ENCODE peak calls at places on chromosome 12, in eight cellular contexts. One of them, this sample, is unnamed.
A peak's percentile ranks its signal among the peaks of the same experiment; 100 is the strongest.

GRCh38 chr12:1839956-1840550 is 19.7 kb downstream of the LRTM2 start:
- DNase-seq in endothelial cell of umbilical vein: no peak
- DNase-seq in GM23248: no peak
- DNase-seq in neural crest cell: no peak
- DNase-seq in dermis blood vessel endothelial cell: no peak
- DNase-seq in NCI-H2029 treated with DMSO at 0.1 percent for 48 hours: no peak
- DNase-seq in GM20000: no peak
- DNase-seq in left colon: no peak
- DNase-seq in this sample: no peak

GRCh38 chr12:54217774-54218221 is 29.0 kb upstream of the SMUG1 start:
- DNase-seq in endothelial cell of umbilical vein: no peak
- DNase-seq in GM23248: peak; percentile 50
- DNase-seq in neural crest cell: peak; percentile 58
- DNase-seq in dermis blood vessel endothelial cell: peak; percentile 12
- DNase-seq in NCI-H2029 treated with DMSO at 0.1 percent for 48 hours: no peak
- DNase-seq in GM20000: peak; percentile 43
- DNase-seq in left colon: peak; percentile 54
- DNase-seq in this sample: peak; percentile 78

GRCh38 chr12:6824962-6825381 is 3.2 kb upstream of the P3H3 start:
- DNase-seq in endothelial cell of umbilical vein: no peak
- DNase-seq in GM23248: peak; percentile 75
- DNase-seq in neural crest cell: no peak
- DNase-seq in dermis blood vessel endothelial cell: peak; percentile 36
- DNase-seq in NCI-H2029 treated with DMSO at 0.1 percent for 48 hours: no peak
- DNase-seq in GM20000: no peak
- DNase-seq in left colon: no peak
- DNase-seq in this sample: no peak

GRCh38 chr12:106953352-106954260 is 2.1 kb upstream of the TMEM263 start:
- DNase-seq in endothelial cell of umbilical vein: peak; percentile 10
- DNase-seq in GM23248: no peak
- DNase-seq in neural crest cell: no peak
- DNase-seq in dermis blood vessel endothelial cell: no peak
- DNase-seq in NCI-H2029 treated with DMSO at 0.1 percent for 48 hours: no peak
- DNase-seq in GM20000: no peak
- DNase-seq in left colon: no peak
- DNase-seq in this sample: no peak

GRCh38 chr12:119841433-119842210 is 35.5 kb downstream of the CIT start:
- DNase-seq in endothelial cell of umbilical vein: peak; percentile 5
- DNase-seq in GM23248: peak; percentile 13
- DNase-seq in neural crest cell: no peak
- DNase-seq in dermis blood vessel endothelial cell: peak; percentile 65
- DNase-seq in NCI-H2029 treated with DMSO at 0.1 percent for 48 hours: no peak
- DNase-seq in GM20000: no peak
- DNase-seq in left colon: no peak
- DNase-seq in this sample: no peak

GRCh38 chr12:23548742-23549141 is 400.7 kb downstream of the SOX5 start:
- DNase-seq in endothelial cell of umbilical vein: no peak
- DNase-seq in GM23248: no peak
- DNase-seq in neural crest cell: no peak
- DNase-seq in dermis blood vessel endothelial cell: no peak
- DNase-seq in NCI-H2029 treated with DMSO at 0.1 percent for 48 hours: no peak
- DNase-seq in GM20000: no peak
- DNase-seq in left colon: no peak
- DNase-seq in this sample: no peak

GRCh38 chr12:97075583-97076268 is 168.7 kb downstream of the NEDD1 start:
- DNase-seq in endothelial cell of umbilical vein: peak; percentile 81
- DNase-seq in GM23248: no peak
- DNase-seq in neural crest cell: no peak
- DNase-seq in dermis blood vessel endothelial cell: peak; percentile 33
- DNase-seq in NCI-H2029 treated with DMSO at 0.1 percent for 48 hours: no peak
- DNase-seq in GM20000: no peak
- DNase-seq in left colon: no peak
- DNase-seq in this sample: no peak

GRCh38 chr12:19382111-19382526 is 57.2 kb upstream of the AEBP2 start:
- DNase-seq in endothelial cell of umbilical vein: peak; percentile 65
- DNase-seq in GM23248: peak; percentile 82
- DNase-seq in neural crest cell: no peak
- DNase-seq in dermis blood vessel endothelial cell: peak; percentile 74
- DNase-seq in NCI-H2029 treated with DMSO at 0.1 percent for 48 hours: no peak
- DNase-seq in GM20000: peak; percentile 65
- DNase-seq in left colon: no peak
- DNase-seq in this sample: no peak

GRCh38 chr12:6960291-6961277 is 9.4 kb downstream of the PTPN6 start:
- DNase-seq in endothelial cell of umbilical vein: no peak
- DNase-seq in GM23248: peak; percentile 51
- DNase-seq in neural crest cell: no peak
- DNase-seq in dermis blood vessel endothelial cell: no peak
- DNase-seq in NCI-H2029 treated with DMSO at 0.1 percent for 48 hours: no peak
- DNase-seq in GM20000: peak; percentile 62
- DNase-seq in left colon: peak; percentile 45
- DNase-seq in this sample: no peak

GRCh38 chr12:93186131-93186530 is 191.6 kb upstream of the NUDT4 start:
- DNase-seq in endothelial cell of umbilical vein: no peak
- DNase-seq in GM23248: peak; percentile 71
- DNase-seq in neural crest cell: no peak
- DNase-seq in dermis blood vessel endothelial cell: no peak
- DNase-seq in NCI-H2029 treated with DMSO at 0.1 percent for 48 hours: no peak
- DNase-seq in GM20000: no peak
- DNase-seq in left colon: no peak
- DNase-seq in this sample: no peak

GRCh38 chr12:27331927-27332324 is 710 bp upstream of the BMAL2 start:
- DNase-seq in endothelial cell of umbilical vein: peak; percentile 44
- DNase-seq in GM23248: peak; percentile 46
- DNase-seq in neural crest cell: no peak
- DNase-seq in dermis blood vessel endothelial cell: peak; percentile 27
- DNase-seq in NCI-H2029 treated with DMSO at 0.1 percent for 48 hours: no peak
- DNase-seq in GM20000: no peak
- DNase-seq in left colon: no peak
- DNase-seq in this sample: no peak

GRCh38 chr12:1559729-1560128 is 34.7 kb downstream of the FBXL14 start:
- DNase-seq in endothelial cell of umbilical vein: no peak
- DNase-seq in GM23248: no peak
- DNase-seq in neural crest cell: no peak
- DNase-seq in dermis blood vessel endothelial cell: no peak
- DNase-seq in NCI-H2029 treated with DMSO at 0.1 percent for 48 hours: peak; percentile 75
- DNase-seq in GM20000: no peak
- DNase-seq in left colon: no peak
- DNase-seq in this sample: no peak

GRCh38 chr12:67720383-67720856 is 71.9 kb downstream of the DYRK2 start:
- DNase-seq in endothelial cell of umbilical vein: no peak
- DNase-seq in GM23248: peak; percentile 35
- DNase-seq in neural crest cell: no peak
- DNase-seq in dermis blood vessel endothelial cell: no peak
- DNase-seq in NCI-H2029 treated with DMSO at 0.1 percent for 48 hours: peak; percentile 19
- DNase-seq in GM20000: no peak
- DNase-seq in left colon: no peak
- DNase-seq in this sample: no peak

GRCh38 chr12:124542021-124542941 is 25.1 kb downstream of the NCOR2 start:
- DNase-seq in endothelial cell of umbilical vein: no peak
- DNase-seq in GM23248: peak; percentile 55
- DNase-seq in neural crest cell: no peak
- DNase-seq in dermis blood vessel endothelial cell: no peak
- DNase-seq in NCI-H2029 treated with DMSO at 0.1 percent for 48 hours: no peak
- DNase-seq in GM20000: no peak
- DNase-seq in left colon: no peak
- DNase-seq in this sample: no peak

GRCh38 chr12:113006641-113007040 is 28.3 kb downstream of the OAS2 start:
- DNase-seq in endothelial cell of umbilical vein: no peak
- DNase-seq in GM23248: no peak
- DNase-seq in neural crest cell: no peak
- DNase-seq in dermis blood vessel endothelial cell: no peak
- DNase-seq in NCI-H2029 treated with DMSO at 0.1 percent for 48 hours: no peak
- DNase-seq in GM20000: no peak
- DNase-seq in left colon: no peak
- DNase-seq in this sample: no peak

GRCh38 chr12:96448287-96448686 is 41.1 kb upstream of the CFAP54 start:
- DNase-seq in endothelial cell of umbilical vein: peak; percentile 89
- DNase-seq in GM23248: peak; percentile 46
- DNase-seq in neural crest cell: no peak
- DNase-seq in dermis blood vessel endothelial cell: peak; percentile 92
- DNase-seq in NCI-H2029 treated with DMSO at 0.1 percent for 48 hours: no peak
- DNase-seq in GM20000: no peak
- DNase-seq in left colon: no peak
- DNase-seq in this sample: no peak

GRCh38 chr12:79233341-79233761 is 368.8 kb downstream of the SYT1 start:
- DNase-seq in endothelial cell of umbilical vein: peak; percentile 2
- DNase-seq in GM23248: no peak
- DNase-seq in neural crest cell: no peak
- DNase-seq in dermis blood vessel endothelial cell: peak; percentile 33
- DNase-seq in NCI-H2029 treated with DMSO at 0.1 percent for 48 hours: peak; percentile 95
- DNase-seq in GM20000: peak; percentile 4
- DNase-seq in left colon: no peak
- DNase-seq in this sample: no peak

GRCh38 chr12:103172447-103173112 is 215.1 kb downstream of the ASCL1 start:
- DNase-seq in endothelial cell of umbilical vein: no peak
- DNase-seq in GM23248: no peak
- DNase-seq in neural crest cell: no peak
- DNase-seq in dermis blood vessel endothelial cell: no peak
- DNase-seq in NCI-H2029 treated with DMSO at 0.1 percent for 48 hours: no peak
- DNase-seq in GM20000: no peak
- DNase-seq in left colon: no peak
- DNase-seq in this sample: no peak

GRCh38 chr12:90305379-90305778 is 596.7 kb upstream of the ATP2B1 start:
- DNase-seq in endothelial cell of umbilical vein: no peak
- DNase-seq in GM23248: no peak
- DNase-seq in neural crest cell: no peak
- DNase-seq in dermis blood vessel endothelial cell: no peak
- DNase-seq in NCI-H2029 treated with DMSO at 0.1 percent for 48 hours: no peak
- DNase-seq in GM20000: no peak
- DNase-seq in left colon: no peak
- DNase-seq in this sample: no peak

GRCh38 chr12:1203735-1204019 is 212.7 kb downstream of the ERC1 start:
- DNase-seq in endothelial cell of umbilical vein: peak; percentile 33
- DNase-seq in GM23248: no peak
- DNase-seq in neural crest cell: no peak
- DNase-seq in dermis blood vessel endothelial cell: no peak
- DNase-seq in NCI-H2029 treated with DMSO at 0.1 percent for 48 hours: no peak
- DNase-seq in GM20000: no peak
- DNase-seq in left colon: no peak
- DNase-seq in this sample: no peak

GRCh38 chr12:57214398-57214781 is 2.2 kb upstream of the NXPH4 start:
- DNase-seq in endothelial cell of umbilical vein: peak; percentile 49
- DNase-seq in GM23248: peak; percentile 75
- DNase-seq in neural crest cell: peak; percentile 71
- DNase-seq in dermis blood vessel endothelial cell: peak; percentile 75
- DNase-seq in NCI-H2029 treated with DMSO at 0.1 percent for 48 hours: peak; percentile 65
- DNase-seq in GM20000: peak; percentile 86
- DNase-seq in left colon: peak; percentile 73
- DNase-seq in this sample: peak; percentile 81

GRCh38 chr12:95533985-95534384 is 17.3 kb downstream of the USP44 start:
- DNase-seq in endothelial cell of umbilical vein: no peak
- DNase-seq in GM23248: no peak
- DNase-seq in neural crest cell: no peak
- DNase-seq in dermis blood vessel endothelial cell: peak; percentile 2
- DNase-seq in NCI-H2029 treated with DMSO at 0.1 percent for 48 hours: no peak
- DNase-seq in GM20000: no peak
- DNase-seq in left colon: no peak
- DNase-seq in this sample: no peak

GRCh38 chr12:96048392-96048969 is 13.1 kb upstream of the LTA4H start:
- DNase-seq in endothelial cell of umbilical vein: peak; percentile 82
- DNase-seq in GM23248: no peak
- DNase-seq in neural crest cell: no peak
- DNase-seq in dermis blood vessel endothelial cell: peak; percentile 29
- DNase-seq in NCI-H2029 treated with DMSO at 0.1 percent for 48 hours: peak; percentile 79
- DNase-seq in GM20000: no peak
- DNase-seq in left colon: no peak
- DNase-seq in this sample: no peak

GRCh38 chr12:132774159-132774558 is 12.5 kb upstream of the ANKLE2 start:
- DNase-seq in endothelial cell of umbilical vein: no peak
- DNase-seq in GM23248: no peak
- DNase-seq in neural crest cell: no peak
- DNase-seq in dermis blood vessel endothelial cell: no peak
- DNase-seq in NCI-H2029 treated with DMSO at 0.1 percent for 48 hours: no peak
- DNase-seq in GM20000: no peak
- DNase-seq in left colon: no peak
- DNase-seq in this sample: no peak

GRCh38 chr12:121816925-121817647 is 13.3 kb downstream of the SETD1B start:
- DNase-seq in endothelial cell of umbilical vein: no peak
- DNase-seq in GM23248: no peak
- DNase-seq in neural crest cell: no peak
- DNase-seq in dermis blood vessel endothelial cell: no peak
- DNase-seq in NCI-H2029 treated with DMSO at 0.1 percent for 48 hours: no peak
- DNase-seq in GM20000: no peak
- DNase-seq in left colon: no peak
- DNase-seq in this sample: no peak

GRCh38 chr12:89140141-89140540 is 212.2 kb downstream of the DUSP6 start:
- DNase-seq in endothelial cell of umbilical vein: no peak
- DNase-seq in GM23248: no peak
- DNase-seq in neural crest cell: no peak
- DNase-seq in dermis blood vessel endothelial cell: no peak
- DNase-seq in NCI-H2029 treated with DMSO at 0.1 percent for 48 hours: no peak
- DNase-seq in GM20000: no peak
- DNase-seq in left colon: no peak
- DNase-seq in this sample: no peak

GRCh38 chr12:6263931-6264330 is 46.6 kb upstream of the PLEKHG6 start:
- DNase-seq in endothelial cell of umbilical vein: no peak
- DNase-seq in GM23248: no peak
- DNase-seq in neural crest cell: no peak
- DNase-seq in dermis blood vessel endothelial cell: no peak
- DNase-seq in NCI-H2029 treated with DMSO at 0.1 percent for 48 hours: peak; percentile 90
- DNase-seq in GM20000: no peak
- DNase-seq in left colon: no peak
- DNase-seq in this sample: no peak

GRCh38 chr12:70154087-70154486 is 89.1 kb upstream of the CNOT2 start:
- DNase-seq in endothelial cell of umbilical vein: no peak
- DNase-seq in GM23248: peak; percentile 26
- DNase-seq in neural crest cell: no peak
- DNase-seq in dermis blood vessel endothelial cell: no peak
- DNase-seq in NCI-H2029 treated with DMSO at 0.1 percent for 48 hours: no peak
- DNase-seq in GM20000: no peak
- DNase-seq in left colon: no peak
- DNase-seq in this sample: no peak

GRCh38 chr12:94114166-94114565 is 34.2 kb upstream of the PLXNC1 start:
- DNase-seq in endothelial cell of umbilical vein: no peak
- DNase-seq in GM23248: no peak
- DNase-seq in neural crest cell: no peak
- DNase-seq in dermis blood vessel endothelial cell: no peak
- DNase-seq in NCI-H2029 treated with DMSO at 0.1 percent for 48 hours: no peak
- DNase-seq in GM20000: no peak
- DNase-seq in left colon: no peak
- DNase-seq in this sample: no peak

GRCh38 chr12:3152013-3152412 is 74.8 kb downstream of the TSPAN9 start:
- DNase-seq in endothelial cell of umbilical vein: peak; percentile 61
- DNase-seq in GM23248: peak; percentile 52
- DNase-seq in neural crest cell: no peak
- DNase-seq in dermis blood vessel endothelial cell: peak; percentile 72
- DNase-seq in NCI-H2029 treated with DMSO at 0.1 percent for 48 hours: no peak
- DNase-seq in GM20000: no peak
- DNase-seq in left colon: no peak
- DNase-seq in this sample: no peak

GRCh38 chr12:4630262-4630661 is 18.6 kb downstream of the AKAP3 start:
- DNase-seq in endothelial cell of umbilical vein: no peak
- DNase-seq in GM23248: no peak
- DNase-seq in neural crest cell: no peak
- DNase-seq in dermis blood vessel endothelial cell: no peak
- DNase-seq in NCI-H2029 treated with DMSO at 0.1 percent for 48 hours: no peak
- DNase-seq in GM20000: no peak
- DNase-seq in left colon: no peak
- DNase-seq in this sample: no peak

GRCh38 chr12:7681535-7681934 is 14.0 kb downstream of the GDF3 start:
- DNase-seq in endothelial cell of umbilical vein: no peak
- DNase-seq in GM23248: no peak
- DNase-seq in neural crest cell: no peak
- DNase-seq in dermis blood vessel endothelial cell: no peak
- DNase-seq in NCI-H2029 treated with DMSO at 0.1 percent for 48 hours: no peak
- DNase-seq in GM20000: no peak
- DNase-seq in left colon: no peak
- DNase-seq in this sample: no peak

GRCh38 chr12:19239616-19240234 is 110.2 kb downstream of the PLEKHA5 start:
- DNase-seq in endothelial cell of umbilical vein: no peak
- DNase-seq in GM23248: peak; percentile 74
- DNase-seq in neural crest cell: no peak
- DNase-seq in dermis blood vessel endothelial cell: peak; percentile 5
- DNase-seq in NCI-H2029 treated with DMSO at 0.1 percent for 48 hours: no peak
- DNase-seq in GM20000: no peak
- DNase-seq in left colon: no peak
- DNase-seq in this sample: no peak

GRCh38 chr12:84599539-84599938 is 313.1 kb downstream of the SLC6A15 start:
- DNase-seq in endothelial cell of umbilical vein: no peak
- DNase-seq in GM23248: peak; percentile 60
- DNase-seq in neural crest cell: no peak
- DNase-seq in dermis blood vessel endothelial cell: no peak
- DNase-seq in NCI-H2029 treated with DMSO at 0.1 percent for 48 hours: no peak
- DNase-seq in GM20000: no peak
- DNase-seq in left colon: no peak
- DNase-seq in this sample: no peak

This sample was measured in germinal center.